ENCODE peak calls at places on chromosomes 1 and 21, in six cellular contexts. I is heart left ventricle, K is fibroblast of lung, X is neural progenitor cell, Y is left lung, H is tibial artery. M is an unnamed sample. For H3K4me1, the result is how much of the 10 kb centered on the place peaks cover.

GRCh38 chr1:79646885-79647284 is 640.4 kb upstream of the ADGRL4 start:
- DNase-seq in I (no peak), K (no peak), X (no peak), Y (peak), H (no peak), M (no peak)

GRCh38 chr21:15718709-15719108 is 11.1 kb upstream of the USP25 start:
- DNase-seq in I (no peak), K (no peak), X (no peak), Y (no peak), H (no peak), M (no peak)

GRCh38 chr1:245266105-245266504 is 111.3 kb downstream of the KIF26B start:
- DNase-seq in I (no peak), K (no peak), X (no peak), Y (no peak), H (no peak), M (no peak)

GRCh38 chr1:35111106-35111505 is 31.9 kb downstream of the ZMYM1 start:
- DNase-seq in I (no peak), K (peak), X (no peak), Y (no peak), H (no peak), M (no peak)

GRCh38 chr1:246776923-246777322 is 52.7 kb downstream of the SCCPDH start:
- DNase-seq in I (no peak), K (no peak), X (no peak), Y (no peak), H (no peak), M (peak)

GRCh38 chr1:63674238-63674864 is 81.1 kb downstream of the PGM1 start:
- DNase-seq in I (peak), K (peak), X (peak), Y (peak), H (peak), M (peak)

GRCh38 chr1:79052829-79053449 is 46.4 kb upstream of the ADGRL4 start:
- DNase-seq in I (no peak), K (no peak), X (no peak), Y (no peak), H (no peak), M (no peak)

GRCh38 chr1:167936930-167937708 is at the start of gene MPC2:
- DNase-seq in I (peak), K (peak), X (peak), Y (peak), H (peak), M (peak)

GRCh38 chr1:155255243-155256100 is at the start of gene ENTREP3:
- DNase-seq in I (peak), K (peak), X (peak), Y (peak), H (peak), M (peak)

GRCh38 chr1:193060938-193061337 is 1.5 kb downstream of the RO60 start:
- DNase-seq in I (no peak), K (peak), X (no peak), Y (no peak), H (no peak), M (no peak)

GRCh38 chr1:230909974-230910754 is 41.8 kb upstream of the C1orf198 start:
- DNase-seq in I (no peak), K (no peak), X (no peak), Y (no peak), H (no peak), M (no peak)

GRCh38 chr1:19772053-19772452 is 27.7 kb downstream of the TMCO4 start:
- DNase-seq in I (no peak), K (no peak), X (no peak), Y (no peak), H (no peak), M (no peak)

GRCh38 chr1:184691719-184692324 is 62.8 kb downstream of the EDEM3 start:
- DNase-seq in I (no peak), K (peak), X (peak), Y (no peak), H (no peak), M (no peak)

GRCh38 chr1:234889643-234890042 is 239.0 kb downstream of the TOMM20 start:
- DNase-seq in I (no peak), K (no peak), X (no peak), Y (no peak), H (no peak), M (no peak)

GRCh38 chr1:25936940-25937339 is 30.7 kb upstream of the STMN1 start:
- DNase-seq in I (no peak), K (no peak), X (no peak), Y (no peak), H (no peak), M (no peak)
- H3K4me1 ChIP-seq in I (under half), K (under half), X (under half), Y (under half), H (under half), M (under half)

GRCh38 chr21:36254106-36254941 is 65.7 kb upstream of the MORC3 start:
- DNase-seq in I (no peak), K (no peak), X (peak), Y (no peak), H (no peak), M (no peak)
- H3K27ac ChIP-seq in I (no peak), K (no peak), X (peak), Y (no peak), H (no peak), M (no peak)

DNA sequence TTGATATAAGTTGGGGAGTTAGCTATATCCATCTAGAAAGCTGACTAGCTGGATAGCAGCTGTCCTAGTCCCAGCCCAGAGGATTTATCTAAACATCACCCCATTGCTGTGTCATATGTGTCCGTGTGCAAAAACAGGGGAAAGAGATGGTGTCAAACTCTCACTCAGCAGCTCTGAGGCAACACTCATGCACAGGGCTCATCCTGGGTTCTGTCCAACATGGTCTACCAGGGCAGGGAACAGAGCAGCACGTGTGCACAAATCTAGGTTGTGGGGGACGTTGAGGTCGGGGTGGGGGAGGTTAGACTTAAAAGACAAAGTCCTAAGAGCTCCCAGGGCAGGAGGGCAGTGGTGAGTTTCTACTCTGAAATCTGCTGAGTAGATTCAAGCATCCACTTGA is 16.2 kb downstream of the PI4KB start:
- DNase-seq in I (no peak), K (no peak), X (no peak), Y (no peak), H (no peak), M (no peak)
- H3K4me1 ChIP-seq in I (half or more), K (under half), X (under half), Y (under half), H (under half), M (under half)

GRCh38 chr1:9341301-9341845 is 48.7 kb downstream of the SPSB1 start:
- DNase-seq in I (no peak), K (no peak), X (no peak), Y (no peak), H (no peak), M (no peak)
- H3K27ac ChIP-seq in I (no peak), K (no peak), X (no peak), Y (no peak), H (peak), M (no peak)

GRCh38 chr21:45517249-45518065 is 24.8 kb downstream of the SLC19A1 start:
- DNase-seq in I (peak), K (no peak), X (no peak), Y (peak), H (no peak), M (no peak)
- H3K4me1 ChIP-seq in I (under half), K (under half), X (under half), Y (under half), H (under half), M (under half)

GRCh38 chr1:21902378-21903012 is 34.6 kb downstream of the HSPG2 start:
- DNase-seq in I (no peak), K (no peak), X (peak), Y (no peak), H (no peak), M (no peak)
- H3K27ac ChIP-seq in I (peak), K (peak), X (no peak), Y (peak), H (peak), M (peak)

M was measured in right atrium auricular region.